ENCODE peak calls at places on chromosome 11, in six cellular contexts. One of them, this sample, is unnamed.

GRCh38 chr11:2703487-2704141 is 3.8 kb upstream of the KCNQ1OT1 start:
- DNase-seq in HFF-Myc: no peak
- DNase-seq in heart right ventricle: no peak
- DNase-seq in pancreas: no peak
- DNase-seq in uterus: peak; percentile 37
- DNase-seq in dorsolateral prefrontal cortex: no peak
- DNase-seq in this sample: no peak

GRCh38 chr11:11669447-11669846 is 47.6 kb upstream of the GALNT18 start:
- DNase-seq in heart right ventricle: no peak
- DNase-seq in HFF-Myc: no peak
- DNase-seq in pancreas: no peak
- DNase-seq in uterus: no peak
- DNase-seq in dorsolateral prefrontal cortex: no peak
- DNase-seq in this sample: no peak

GRCh38 chr11:46896719-46897406 is 21.5 kb downstream of the LRP4 start:
- DNase-seq in pancreas: no peak
- DNase-seq in heart right ventricle: no peak
- DNase-seq in dorsolateral prefrontal cortex: no peak
- DNase-seq in uterus: no peak
- DNase-seq in HFF-Myc: no peak
- DNase-seq in this sample: peak; percentile 65

GRCh38 chr11:122737951-122738693 is 82.6 kb downstream of the UBASH3B start:
- DNase-seq in pancreas: no peak
- DNase-seq in uterus: no peak
- DNase-seq in dorsolateral prefrontal cortex: no peak
- DNase-seq in heart right ventricle: no peak
- DNase-seq in HFF-Myc: no peak
- DNase-seq in this sample: no peak

GRCh38 chr11:35721576-35722341 is 59.2 kb downstream of the TRIM44 start:
- DNase-seq in heart right ventricle: no peak
- DNase-seq in pancreas: no peak
- DNase-seq in dorsolateral prefrontal cortex: no peak
- DNase-seq in uterus: no peak
- DNase-seq in HFF-Myc: no peak
- DNase-seq in this sample: no peak

GRCh38 chr11:104946907-104947306 is 21.5 kb downstream of the CASP4 start:
- DNase-seq in heart right ventricle: peak; percentile 33
- DNase-seq in uterus: no peak
- DNase-seq in HFF-Myc: no peak
- DNase-seq in dorsolateral prefrontal cortex: no peak
- DNase-seq in pancreas: no peak
- DNase-seq in this sample: peak; percentile 80

GRCh38 chr11:88849368-88849767 is 216.4 kb downstream of the GRM5 start:
- DNase-seq in uterus: no peak
- DNase-seq in heart right ventricle: no peak
- DNase-seq in HFF-Myc: no peak
- DNase-seq in dorsolateral prefrontal cortex: no peak
- DNase-seq in pancreas: no peak
- DNase-seq in this sample: peak; percentile 66

GRCh38 chr11:132008872-132009271 is 638.5 kb downstream of the NTM start:
- DNase-seq in uterus: no peak
- DNase-seq in heart right ventricle: no peak
- DNase-seq in dorsolateral prefrontal cortex: no peak
- DNase-seq in HFF-Myc: no peak
- DNase-seq in pancreas: no peak
- DNase-seq in this sample: no peak

GRCh38 chr11:57318178-57318577 is 6.6 kb downstream of the TNKS1BP1 start:
- DNase-seq in pancreas: peak; percentile 45
- DNase-seq in dorsolateral prefrontal cortex: no peak
- DNase-seq in HFF-Myc: no peak
- DNase-seq in uterus: no peak
- DNase-seq in heart right ventricle: peak; percentile 62
- DNase-seq in this sample: no peak

GRCh38 chr11:93935826-93936225 is 85.3 kb upstream of the HEPHL1 start:
- DNase-seq in heart right ventricle: no peak
- DNase-seq in HFF-Myc: no peak
- DNase-seq in pancreas: no peak
- DNase-seq in uterus: no peak
- DNase-seq in dorsolateral prefrontal cortex: no peak
- DNase-seq in this sample: no peak

GRCh38 chr11:99068832-99069231 is 48.1 kb downstream of the CNTN5 start:
- DNase-seq in dorsolateral prefrontal cortex: no peak
- DNase-seq in heart right ventricle: no peak
- DNase-seq in HFF-Myc: no peak
- DNase-seq in pancreas: no peak
- DNase-seq in uterus: no peak
- DNase-seq in this sample: peak; percentile 40

GRCh38 chr11:71112990-71113389 is 139.4 kb downstream of the SHANK2 start:
- DNase-seq in heart right ventricle: no peak
- DNase-seq in uterus: no peak
- DNase-seq in HFF-Myc: no peak
- DNase-seq in pancreas: peak; percentile 20
- DNase-seq in dorsolateral prefrontal cortex: no peak
- DNase-seq in this sample: no peak

GRCh38 chr11:84261707-84262106 is 975.5 kb upstream of the CCDC90B start:
- DNase-seq in dorsolateral prefrontal cortex: peak; percentile 52
- DNase-seq in heart right ventricle: no peak
- DNase-seq in pancreas: no peak
- DNase-seq in HFF-Myc: no peak
- DNase-seq in uterus: no peak
- DNase-seq in this sample: no peak
- TF ChIP-seq CTCF in dorsolateral prefrontal cortex: peak; percentile 30
- TF ChIP-seq CTCF in heart right ventricle: no peak
- TF ChIP-seq CTCF in pancreas: no peak
- TF ChIP-seq CTCF in HFF-Myc: no peak
- TF ChIP-seq CTCF in uterus: no peak
- TF ChIP-seq CTCF in this sample: peak; percentile 6

DNA sequence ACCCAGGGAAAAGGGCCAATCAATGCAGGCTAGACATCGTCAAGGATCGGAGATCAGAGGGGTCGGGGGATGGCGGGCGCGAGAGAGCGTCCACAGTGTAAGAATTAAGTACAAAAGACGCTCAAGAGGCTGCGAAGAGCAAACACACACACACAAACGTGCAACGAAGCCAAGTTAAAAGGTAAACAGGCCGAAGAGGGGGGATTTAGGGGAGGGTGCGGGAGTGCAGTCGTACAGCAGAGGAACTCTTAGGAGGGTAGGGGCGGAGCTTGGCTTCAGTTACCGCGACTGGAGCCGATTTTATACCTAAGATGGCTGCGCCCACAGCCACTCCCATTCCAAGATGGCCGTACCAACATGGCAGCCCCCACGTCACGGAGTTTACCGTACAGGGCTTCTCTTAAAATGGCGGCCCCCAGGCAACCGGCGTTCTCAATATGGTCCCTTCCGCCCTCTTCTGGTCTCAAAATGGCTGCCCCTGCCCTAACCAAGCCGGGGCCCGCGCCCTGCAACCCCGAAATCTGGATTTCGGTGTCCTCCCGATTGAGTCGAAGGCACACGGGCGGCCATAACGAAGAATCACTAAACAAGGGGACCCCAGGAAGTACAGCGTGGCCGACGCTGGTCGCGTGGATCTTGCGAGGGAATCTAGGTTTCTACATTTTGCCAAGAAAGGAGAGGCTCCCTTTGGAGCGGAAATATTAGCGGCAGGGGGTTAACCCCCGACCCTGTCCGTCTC is 2.0 kb downstream of the GNG3 start:
- DNase-seq in uterus: peak; percentile 98
- DNase-seq in heart right ventricle: peak; percentile 99
- DNase-seq in HFF-Myc: peak; percentile 95
- DNase-seq in dorsolateral prefrontal cortex: peak; percentile 99
- DNase-seq in pancreas: peak; percentile 97
- DNase-seq in this sample: peak; percentile 98
- H3K4me3 ChIP-seq in uterus: peak overlapping the region; percentile 49
- H3K4me3 ChIP-seq in heart right ventricle: peak overlapping the region; percentile 71
- H3K4me3 ChIP-seq in HFF-Myc: peak overlapping the region; percentile 46
- H3K4me3 ChIP-seq in dorsolateral prefrontal cortex: peak overlapping the region; percentile 75
- H3K4me3 ChIP-seq in pancreas: peak overlapping the region; percentile 38
- H3K4me3 ChIP-seq in this sample: peak overlapping the region; percentile 72

DNA sequence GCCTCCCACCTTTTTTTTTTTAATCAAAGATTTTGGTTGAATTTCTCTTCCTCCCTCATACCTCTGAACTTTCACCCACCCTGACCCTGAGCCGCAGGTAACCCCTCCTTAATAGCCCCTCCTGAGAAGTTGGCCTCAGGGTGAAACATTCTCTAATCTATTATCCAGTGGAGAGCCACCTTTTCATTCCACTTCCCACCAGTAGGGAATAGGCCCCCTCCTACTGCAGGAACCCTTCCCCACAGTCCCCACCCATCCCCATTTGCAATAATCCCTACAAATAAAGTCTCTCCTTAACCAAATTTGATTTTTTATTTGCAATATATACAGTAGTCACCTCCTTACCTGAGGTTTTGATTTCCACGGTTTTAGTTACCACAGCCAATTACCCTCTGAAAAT is 2.1 kb upstream of the SLC35F2 start:
- DNase-seq in heart right ventricle: no peak
- DNase-seq in pancreas: no peak
- DNase-seq in dorsolateral prefrontal cortex: no peak
- DNase-seq in uterus: no peak
- DNase-seq in HFF-Myc: no peak
- DNase-seq in this sample: no peak
- TF ChIP-seq CTCF in heart right ventricle: no peak
- TF ChIP-seq CTCF in pancreas: no peak
- TF ChIP-seq CTCF in dorsolateral prefrontal cortex: no peak
- TF ChIP-seq CTCF in uterus: no peak
- TF ChIP-seq CTCF in HFF-Myc: no peak
- TF ChIP-seq CTCF in this sample: no peak

GRCh38 chr11:32659672-32660071 is 76.0 kb downstream of the EIF3M start:
- DNase-seq in HFF-Myc: no peak
- DNase-seq in heart right ventricle: no peak
- DNase-seq in dorsolateral prefrontal cortex: no peak
- DNase-seq in pancreas: no peak
- DNase-seq in uterus: no peak
- DNase-seq in this sample: peak; percentile 6

DNA sequence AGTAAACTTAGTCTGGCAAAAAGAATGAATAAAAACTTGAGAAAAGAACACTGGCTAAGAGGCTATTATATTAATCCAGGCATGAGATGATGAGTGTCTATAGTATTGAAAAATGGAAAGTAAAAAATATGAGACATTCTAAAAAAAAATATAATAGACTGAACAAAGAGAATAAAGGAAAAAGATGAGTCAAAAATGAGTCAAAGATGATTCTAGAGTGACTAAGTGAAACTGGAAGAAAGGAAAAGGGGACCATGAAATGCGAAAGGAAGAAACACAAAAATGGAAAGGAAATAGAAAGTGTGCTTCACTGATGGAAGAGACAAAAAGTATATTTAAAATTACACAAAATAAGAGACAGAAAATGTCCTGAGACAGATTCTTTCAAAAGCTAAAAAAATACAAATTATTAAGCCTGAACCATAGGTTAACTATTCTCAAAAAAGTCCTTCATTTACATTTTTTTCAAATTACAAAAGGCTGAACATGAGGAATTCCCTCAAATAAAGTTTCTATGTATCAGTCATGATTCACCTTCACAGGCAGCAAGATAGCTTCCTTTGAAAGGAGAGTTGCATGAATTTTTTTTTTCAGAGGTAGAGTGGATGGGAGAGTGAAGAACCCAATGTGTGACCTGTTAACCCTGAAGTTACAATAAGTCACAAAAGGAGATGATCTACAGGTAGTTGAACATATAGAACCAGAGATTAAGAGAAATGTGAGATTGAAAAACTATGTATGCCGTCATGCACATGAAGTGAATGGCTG is 75.2 kb downstream of the EIF3M start:
- DNase-seq in heart right ventricle: no peak
- DNase-seq in uterus: no peak
- DNase-seq in pancreas: no peak
- DNase-seq in dorsolateral prefrontal cortex: no peak
- DNase-seq in HFF-Myc: no peak
- DNase-seq in this sample: peak; percentile 73
- H3K4me3 ChIP-seq in heart right ventricle: no peak overlapping the region
- H3K4me3 ChIP-seq in uterus: no peak overlapping the region
- H3K4me3 ChIP-seq in pancreas: no peak overlapping the region
- H3K4me3 ChIP-seq in dorsolateral prefrontal cortex: no peak overlapping the region
- H3K4me3 ChIP-seq in HFF-Myc: no peak overlapping the region
- H3K4me3 ChIP-seq in this sample: no peak overlapping the region

GRCh38 chr11:44775366-44776356 is 48.9 kb downstream of the TSPAN18 start:
- DNase-seq in uterus: peak; percentile 16
- DNase-seq in heart right ventricle: peak; percentile 63
- DNase-seq in HFF-Myc: no peak
- DNase-seq in dorsolateral prefrontal cortex: no peak
- DNase-seq in pancreas: peak; percentile 41
- DNase-seq in this sample: peak; percentile 63
- TF ChIP-seq CTCF in uterus: peak; percentile 33
- TF ChIP-seq CTCF in heart right ventricle: peak; percentile 47
- TF ChIP-seq CTCF in HFF-Myc: peak; percentile 79
- TF ChIP-seq CTCF in dorsolateral prefrontal cortex: peak; percentile 50
- TF ChIP-seq CTCF in pancreas: peak; percentile 53
- TF ChIP-seq CTCF in this sample: peak; percentile 82

GRCh38 chr11:108680267-108680666 is 15.4 kb downstream of the DDX10 start:
- DNase-seq in heart right ventricle: no peak
- DNase-seq in pancreas: no peak
- DNase-seq in uterus: no peak
- DNase-seq in dorsolateral prefrontal cortex: no peak
- DNase-seq in HFF-Myc: no peak
- DNase-seq in this sample: no peak

GRCh38 chr11:108685419-108686161 is 20.7 kb downstream of the DDX10 start:
- DNase-seq in heart right ventricle: no peak
- DNase-seq in uterus: no peak
- DNase-seq in dorsolateral prefrontal cortex: no peak
- DNase-seq in HFF-Myc: no peak
- DNase-seq in pancreas: no peak
- DNase-seq in this sample: no peak
- H3K4me3 ChIP-seq in heart right ventricle: no peak overlapping the region
- H3K4me3 ChIP-seq in uterus: no peak overlapping the region
- H3K4me3 ChIP-seq in dorsolateral prefrontal cortex: no peak overlapping the region
- H3K4me3 ChIP-seq in HFF-Myc: no peak overlapping the region
- H3K4me3 ChIP-seq in pancreas: no peak overlapping the region
- H3K4me3 ChIP-seq in this sample: no peak overlapping the region

DNA sequence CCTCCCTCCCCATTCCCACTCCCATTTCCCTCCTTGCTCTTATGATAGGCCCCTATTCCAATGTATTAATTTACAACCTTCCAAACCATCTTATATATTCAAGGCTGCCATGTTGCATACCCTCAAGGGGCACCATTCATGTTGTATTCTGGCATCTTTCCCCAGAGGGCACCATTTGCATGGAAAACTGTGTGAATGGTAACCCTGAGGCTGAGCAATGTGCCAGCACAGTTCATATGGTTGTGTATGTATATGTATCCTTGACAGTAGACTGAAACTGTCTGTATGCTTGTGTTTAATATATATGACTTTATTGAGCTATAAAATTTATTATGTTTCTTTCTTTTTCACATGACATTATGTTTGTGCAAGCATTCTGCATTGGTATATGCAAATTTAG is 7.3 kb downstream of the RASSF10 start:
- DNase-seq in HFF-Myc: no peak
- DNase-seq in dorsolateral prefrontal cortex: no peak
- DNase-seq in uterus: no peak
- DNase-seq in pancreas: no peak
- DNase-seq in heart right ventricle: no peak
- DNase-seq in this sample: peak; percentile 63
- TF ChIP-seq CTCF in HFF-Myc: no peak
- TF ChIP-seq CTCF in dorsolateral prefrontal cortex: no peak
- TF ChIP-seq CTCF in uterus: no peak
- TF ChIP-seq CTCF in pancreas: no peak
- TF ChIP-seq CTCF in heart right ventricle: no peak
- TF ChIP-seq CTCF in this sample: peak; percentile 33